ENCODE peak calls at places on chromosomes 4 and X, in four cellular contexts. J, G, W and Z are unnamed samples.

GRCh38 chrX:72705814-72706213 is 8.3 kb downstream of the PHKA1 start:
- DNase-seq in J (no peak), G (no peak), W (no peak), Z (no peak)

GRCh38 chr4:88522702-88523324 is 763 bp downstream of the PYURF start:
- DNase-seq in J (peak; percentile 52), G (no peak), W (peak; percentile 74), Z (peak; percentile 41)

GRCh38 chrX:49309401-49309981 is 6.0 kb downstream of the GAGE10 start:
- DNase-seq in J (no peak), G (no peak), W (no peak), Z (peak; percentile 80)

GRCh38 chrX:121208563-121208962 is 161.2 kb downstream of the GLUD2 start:
- DNase-seq in J (no peak), G (no peak), W (no peak), Z (no peak)

GRCh38 chr4:134024251-134024650 is 177.3 kb downstream of the PABPC4L start:
- DNase-seq in J (no peak), G (no peak), W (no peak), Z (peak; percentile 57)

GRCh38 chr4:11565899-11566298 is 137.2 kb upstream of the HS3ST1 start:
- DNase-seq in J (peak; percentile 2), G (no peak), W (no peak), Z (no peak)

GRCh38 chrX:111646515-111646914 is 34.5 kb upstream of the ALG13 start:
- DNase-seq in J (no peak), G (no peak), W (no peak), Z (no peak)

GRCh38 chr4:11106769-11107168 is 321.9 kb downstream of the HS3ST1 start:
- DNase-seq in J (no peak), G (no peak), W (no peak), Z (no peak)

GRCh38 chrX:21408324-21408723 is 34.1 kb downstream of the CNKSR2 start:
- DNase-seq in J (no peak), G (no peak), W (no peak), Z (no peak)

GRCh38 chrX:109393859-109394258 is 88.0 kb downstream of the GUCY2F start:
- DNase-seq in J (no peak), G (no peak), W (no peak), Z (peak; percentile 52)

GRCh38 chrX:132612990-132613564 is 124.2 kb upstream of the MBNL3 start:
- DNase-seq in J (peak; percentile 43), G (peak; percentile 62), W (peak; percentile 67), Z (peak; percentile 65)

GRCh38 chr4:107276052-107276451 is 239.9 kb upstream of the DKK2 start:
- DNase-seq in J (no peak), G (no peak), W (no peak), Z (no peak)

GRCh38 chr4:81827568-81828202 is 356.0 kb upstream of the RASGEF1B start:
- DNase-seq in J (peak; percentile 2), G (no peak), W (no peak), Z (no peak)

GRCh38 chr4:178174756-178175155 is 732.5 kb upstream of the AGA start:
- DNase-seq in J (no peak), G (no peak), W (no peak), Z (no peak)

GRCh38 chrX:9390121-9390520 is 74.7 kb upstream of the TBL1X start:
- DNase-seq in J (no peak), G (no peak), W (no peak), Z (no peak)

GRCh38 chrX:12910851-12911461 is 4.5 kb downstream of the TLR8 start:
- DNase-seq in J (no peak), G (no peak), W (no peak), Z (no peak)

GRCh38 chr4:970854-971520 is 2.4 kb downstream of the DGKQ start:
- DNase-seq in J (no peak), G (no peak), W (no peak), Z (no peak)

GRCh38 chrX:95629737-95630136 is 1054.9 kb upstream of the DIAPH2 start:
- DNase-seq in J (no peak), G (no peak), W (no peak), Z (peak; percentile 19)

GRCh38 chr4:112516401-112517066 is 554 bp upstream of the NEUROG2 start:
- DNase-seq in J (no peak), G (no peak), W (no peak), Z (peak; percentile 85)

GRCh38 chrX:50375481-50376267 is 95.0 kb downstream of the DGKK start:
- DNase-seq in J (no peak), G (no peak), W (no peak), Z (no peak)

GRCh38 chrX:155744534-155744933 is 131.8 kb upstream of the TMLHE start:
- DNase-seq in J (no peak), G (no peak), W (no peak), Z (no peak)

GRCh38 chrX:54044877-54045328 is 630 bp upstream of the PHF8 start:
- DNase-seq in J (no peak), G (peak; percentile 59), W (no peak), Z (no peak)

GRCh38 chr4:113169368-113169767 is 119.9 kb downstream of the ANK2 start:
- DNase-seq in J (no peak), G (no peak), W (no peak), Z (peak; percentile 86)

GRCh38 chr4:20532871-20533870 is 167.1 kb upstream of the PACRGL start:
- DNase-seq in J (no peak), G (no peak), W (no peak), Z (no peak)

GRCh38 chr4:84451546-84451945 is 47.5 kb downstream of the NKX6-1 start:
- DNase-seq in J (no peak), G (no peak), W (no peak), Z (peak; percentile 48)

GRCh38 chr4:156584100-156584499 is 387.5 kb downstream of the PDGFC start:
- DNase-seq in J (no peak), G (no peak), W (no peak), Z (no peak)

GRCh38 chrX:33416273-33416805 is 205.0 kb upstream of the DMD start:
- DNase-seq in J (no peak), G (no peak), W (peak; percentile 57), Z (no peak)

GRCh38 chrX:149871433-149871832 is 9.6 kb upstream of the MAGEA8 start:
- DNase-seq in J (no peak), G (no peak), W (no peak), Z (no peak)

GRCh38 chr4:7075962-7076693 is 8.3 kb upstream of the GRPEL1 start:
- DNase-seq in J (no peak), G (no peak), W (no peak), Z (no peak)

GRCh38 chr4:140711910-140712309 is 44.3 kb downstream of the TBC1D9 start:
- DNase-seq in J (no peak), G (no peak), W (no peak), Z (peak; percentile 42)

GRCh38 chrX:38117485-38117884 is 103.2 kb downstream of the SRPX start:
- DNase-seq in J (no peak), G (no peak), W (no peak), Z (no peak)

GRCh38 chrX:17679820-17680219 is 57.5 kb upstream of the SCML1 start:
- DNase-seq in J (no peak), G (no peak), W (no peak), Z (no peak)